ENCODE peak calls at places on chromosomes 3 and 15, in four cellular contexts. M is neuronal stem cell; L is CD8-positive, alpha-beta T cell; H is SK-N-MC. I is an unnamed sample.

GRCh38 chr3:114406286-114406685 is 112.5 kb downstream of the TIGIT start:
- DNase-seq in M (no peak), L (no peak), H (no peak), I (no peak)

GRCh38 chr15:61243984-61244593 is 15.0 kb upstream of the RORA start:
- DNase-seq in M (no peak), L (no peak), H (no peak), I (no peak)

GRCh38 chr3:118538187-118538586 is 496.5 kb downstream of the IGSF11 start:
- DNase-seq in M (no peak), L (no peak), H (no peak), I (no peak)

GRCh38 chr3:124791639-124792111 is 61.4 kb downstream of the UMPS start:
- DNase-seq in M (no peak), L (no peak), H (peak), I (no peak)

GRCh38 chr3:35322070-35322469 is 317.3 kb upstream of the ARPP21 start:
- DNase-seq in M (no peak), L (no peak), H (no peak), I (no peak)

GRCh38 chr3:177470200-177470941 is 273.1 kb upstream of the TBL1XR1 start:
- DNase-seq in M (no peak), L (no peak), H (peak), I (no peak)

GRCh38 chr15:52232327-52232726 is 41.1 kb upstream of the GNB5 start:
- DNase-seq in M (no peak), L (no peak), H (no peak), I (no peak)

GRCh38 chr3:36892457-36893136 is 52.3 kb downstream of the TRANK1 start:
- DNase-seq in M (no peak), L (no peak), H (no peak), I (no peak)

GRCh38 chr3:31920310-31920709 is 60.8 kb downstream of the OSBPL10 start:
- DNase-seq in M (no peak), L (no peak), H (no peak), I (no peak)

GRCh38 chr15:76582550-76582949 is 246.0 kb downstream of the ISL2 start:
- DNase-seq in M (no peak), L (no peak), H (no peak), I (no peak)

GRCh38 chr3:151383111-151383510 is 1.4 kb downstream of the P2RY12 start:
- DNase-seq in M (no peak), L (no peak), H (no peak), I (no peak)

GRCh38 chr3:132255041-132255745 is 62.0 kb upstream of the ACP3 start:
- DNase-seq in M (no peak), L (no peak), H (no peak), I (no peak)

GRCh38 chr3:138434276-138434874 is at the start of gene ESYT3:
- DNase-seq in M (peak), L (no peak), H (no peak), I (peak)

GRCh38 chr15:84886211-84886983 is 1.9 kb downstream of the SLC28A1 start:
- DNase-seq in M (no peak), L (no peak), H (no peak), I (no peak)

GRCh38 chr3:23981955-23982354 is 36.9 kb downstream of the NR1D2 start:
- DNase-seq in M (no peak), L (no peak), H (no peak), I (peak)

GRCh38 chr15:29968099-29968892 is 114.5 kb upstream of the GOLGA8J start:
- DNase-seq in M (peak), L (no peak), H (no peak), I (peak)

GRCh38 chr3:122890077-122890484 is 95.2 kb downstream of the SLC49A4 start:
- DNase-seq in M (peak), L (no peak), H (no peak), I (peak)

GRCh38 chr15:57114070-57114469 is 195.6 kb downstream of the TCF12 start:
- DNase-seq in M (no peak), L (no peak), H (no peak), I (no peak)

GRCh38 chr3:31431322-31431721 is 101.4 kb upstream of the STT3B start:
- DNase-seq in M (no peak), L (no peak), H (no peak), I (no peak)

GRCh38 chr3:197305854-197306253 is 7.4 kb upstream of the DLG1 start:
- DNase-seq in M (no peak), L (no peak), H (no peak), I (no peak)

GRCh38 chr3:106440672-106441071 is 571.9 kb upstream of the CBLB start:
- DNase-seq in M (no peak), L (no peak), H (peak), I (no peak)

GRCh38 chr3:1571736-1572135 is 478.9 kb downstream of the CNTN6 start:
- DNase-seq in M (no peak), L (no peak), H (no peak), I (no peak)

GRCh38 chr3:35276616-35277015 is 362.7 kb upstream of the ARPP21 start:
- DNase-seq in M (no peak), L (no peak), H (no peak), I (no peak)

GRCh38 chr3:24502690-24503089 is 8.0 kb upstream of the THRB start:
- DNase-seq in M (no peak), L (no peak), H (no peak), I (no peak)

GRCh38 chr3:61439116-61439459 is 122.3 kb upstream of the PTPRG start:
- DNase-seq in M (no peak), L (no peak), H (no peak), I (no peak)

GRCh38 chr3:71156062-71156665 is 427.4 kb downstream of the FOXP1 start:
- DNase-seq in M (no peak), L (no peak), H (no peak), I (peak)

GRCh38 chr15:60070838-60071493 is 66.9 kb downstream of the FOXB1 start:
- DNase-seq in M (no peak), L (no peak), H (no peak), I (no peak)

GRCh38 chr3:8622873-8623725 is 21.5 kb downstream of the SSUH2 start:
- DNase-seq in M (peak), L (no peak), H (no peak), I (peak)
- H3K4me3 ChIP-seq in M (no peak), L (no peak), H (no peak), I (no peak)

GRCh38 chr3:15520804-15521572 is 518 bp downstream of the COLQ start:
- DNase-seq in M (no peak), L (no peak), H (no peak), I (no peak)
- H3K4me3 ChIP-seq in M (no peak), L (no peak), H (no peak), I (peak)

GRCh38 chr3:66256806-66257205 is 36.0 kb downstream of the SLC25A26 start:
- DNase-seq in M (no peak), L (no peak), H (no peak), I (no peak)
- H3K4me3 ChIP-seq in M (no peak), L (no peak), H (no peak), I (no peak)

DNA sequence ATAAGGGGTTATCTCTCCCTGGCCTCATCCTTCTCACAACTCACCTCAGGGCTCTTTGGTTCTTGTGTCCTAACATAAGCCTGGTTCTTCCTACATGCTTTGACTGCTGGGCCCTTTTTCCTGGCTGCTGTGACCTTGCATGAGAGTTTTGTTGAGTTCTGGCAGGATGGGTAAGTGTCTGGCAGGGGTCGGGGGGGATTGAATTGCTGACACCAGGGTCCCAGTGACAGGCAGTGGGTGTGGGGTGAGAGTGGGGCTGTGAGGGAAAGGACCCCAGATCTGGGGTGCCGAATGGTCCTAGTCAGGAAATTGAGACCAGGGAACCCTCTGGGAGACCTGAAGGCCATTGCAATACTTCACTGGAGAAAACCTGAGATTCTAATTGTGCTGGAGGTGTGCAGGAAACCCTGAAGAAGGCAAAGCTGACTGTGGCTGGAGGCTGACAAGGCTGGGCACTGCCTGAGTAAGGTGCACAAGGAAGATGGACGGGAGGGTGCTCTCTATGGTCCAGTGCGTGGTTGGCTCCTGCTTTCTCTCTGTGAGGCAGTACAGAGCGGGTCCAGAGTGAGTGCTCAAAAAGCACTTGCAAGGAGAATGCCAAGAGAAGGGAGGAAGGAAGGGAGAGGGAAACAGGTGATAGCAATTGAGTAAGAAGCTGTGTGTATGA is 76.8 kb downstream of the CLSTN2 start:
- DNase-seq in M (no peak), L (no peak), H (no peak), I (no peak)
- H3K4me3 ChIP-seq in M (no peak), L (no peak), H (no peak), I (no peak)